ENCODE peak calls at places on chromosomes 5 and 9, in four cellular contexts. G is HepG2, Q is A549, J is GM12878. C is an unnamed sample.

GRCh38 chr5:34867660-34868059 is 28.7 kb downstream of the TTC23L start:
- DNase-seq in G (no peak), Q (no peak), J (no peak), C (no peak)

GRCh38 chr9:68547417-68547816 is 6.7 kb upstream of the TMEM252 start:
- DNase-seq in G (no peak), Q (no peak), J (no peak), C (no peak)

GRCh38 chr9:131661954-131662621 is 77.8 kb downstream of the RAPGEF1 start:
- DNase-seq in J (no peak), G (no peak), Q (no peak), C (no peak)

GRCh38 chr9:93681316-93682154 is 105.2 kb downstream of the PHF2 start:
- DNase-seq in J (no peak), Q (no peak), G (peak; percentile 36), C (no peak)

GRCh38 chr9:79362100-79363081 is 209.4 kb upstream of the TLE4 start:
- DNase-seq in J (no peak), G (no peak), Q (peak; percentile 67), C (peak; percentile 14)

GRCh38 chr9:118362123-118362522 is 657.9 kb downstream of the TLR4 start:
- DNase-seq in J (no peak), G (no peak), Q (no peak), C (no peak)

GRCh38 chr5:112957970-112958773 is 18.4 kb upstream of the DCP2 start:
- DNase-seq in J (peak; percentile 57), Q (peak; percentile 81), G (peak; percentile 65), C (no peak)

GRCh38 chr9:4422495-4422894 is 67.8 kb upstream of the SLC1A1 start:
- DNase-seq in G (no peak), Q (no peak), J (no peak), C (no peak)

GRCh38 chr5:28397502-28397941 is 1359.1 kb upstream of the CDH9 start:
- DNase-seq in J (no peak), Q (no peak), G (no peak), C (no peak)

GRCh38 chr9:100087218-100087617 is 11.6 kb downstream of the ERP44 start:
- DNase-seq in G (no peak), Q (no peak), J (no peak), C (no peak)
- TF ChIP-seq ESRRA in G (no peak), Q (no peak), J (no peak), C (no peak)

GRCh38 chr9:34069831-34070230 is 21.1 kb upstream of the UBAP2 start:
- DNase-seq in G (no peak), Q (no peak), J (no peak), C (no peak)

GRCh38 chr9:34072410-34072809 is 23.7 kb upstream of the UBAP2 start:
- DNase-seq in Q (no peak), J (no peak), G (no peak), C (no peak)

GRCh38 chr9:34070601-34071340 is 22.1 kb upstream of the UBAP2 start:
- DNase-seq in G (no peak), J (no peak), Q (no peak), C (no peak)

GRCh38 chr9:34072868-34073590 is 24.3 kb upstream of the UBAP2 start:
- DNase-seq in J (no peak), Q (peak; percentile 87), G (peak; percentile 94), C (no peak)
- TF ChIP-seq ESRRA in J (no peak), Q (no peak), G (no peak), C (no peak)

DNA sequence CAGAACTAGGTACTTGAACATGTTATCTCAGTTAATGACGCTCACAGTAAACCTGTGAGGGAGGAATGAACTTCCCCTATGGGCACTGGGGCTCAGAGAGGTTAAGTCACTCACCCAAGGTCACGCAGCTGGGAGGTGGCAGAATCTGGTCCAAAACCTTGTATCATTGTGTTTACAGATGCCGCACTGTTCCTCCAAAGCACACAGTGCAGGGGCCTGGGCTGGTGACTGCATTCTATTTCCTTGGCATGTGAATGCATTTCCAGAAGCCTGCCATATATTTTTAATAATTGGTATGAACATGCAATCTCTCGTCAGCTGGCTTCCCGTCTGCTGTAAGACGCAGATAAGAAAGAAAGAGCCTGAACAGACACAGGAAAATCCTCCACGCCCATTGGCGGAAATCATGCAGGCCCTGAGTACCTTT is 77.0 kb upstream of the TBC1D2 start:
- DNase-seq in Q (no peak), J (no peak), G (no peak), C (no peak)
- TF ChIP-seq ESRRA in Q (no peak), J (no peak), G (no peak), C (no peak)

GRCh38 chr9:122248448-122248865 is 16.2 kb downstream of the RBM18 start:
- DNase-seq in Q (no peak), J (no peak), G (no peak), C (no peak)
- TF ChIP-seq ESRRA in Q (no peak), J (no peak), G (no peak), C (no peak)

GRCh38 chr5:6401410-6401809 is 23.1 kb upstream of the MED10 start:
- DNase-seq in J (no peak), Q (no peak), G (no peak), C (no peak)
- TF ChIP-seq ESRRA in J (no peak), Q (no peak), G (no peak), C (no peak)

GRCh38 chr5:10456583-10457562 is 15.2 kb downstream of the ROPN1L start:
- DNase-seq in Q (no peak), J (no peak), G (no peak), C (no peak)
- TF ChIP-seq ESRRA in Q (no peak), J (no peak), G (no peak), C (no peak)

GRCh38 chr5:131114754-131115153 is 50.3 kb downstream of the HINT1 start:
- DNase-seq in G (no peak), J (no peak), Q (no peak), C (no peak)
- TF ChIP-seq ESRRA in G (no peak), J (no peak), Q (no peak), C (no peak)

GRCh38 chr9:136539427-136540412 is 6.1 kb downstream of the NOTCH1 start:
- DNase-seq in Q (no peak), G (no peak), J (peak; percentile 70), C (peak; percentile 64)
- TF ChIP-seq ESRRA in Q (no peak), G (no peak), J (no peak), C (no peak)